ENCODE peak calls at places on chromosomes 7 and 10, in ten cellular contexts. W, P, X, Z, D, R, M, K, Y and F are unnamed samples.

GRCh38 chr7:137674551-137675409 is 172.0 kb downstream of the DGKI start:
- DNase-seq in W (no peak), P (no peak), X (no peak), Z (no peak), D (no peak), R (no peak), M (no peak), K (no peak), Y (no peak), F (no peak)

GRCh38 chr10:90751107-90751997 is 106.5 kb downstream of the HTR7 start:
- DNase-seq in W (peak), P (peak), X (no peak), Z (no peak), D (no peak), R (peak), M (peak), K (peak), Y (peak), F (peak)

GRCh38 chr7:155020996-155021395 is 18.1 kb upstream of the PAXIP1 start:
- DNase-seq in W (no peak), P (no peak), X (no peak), Z (no peak), D (no peak), R (no peak), M (no peak), K (no peak), Y (no peak), F (peak)

GRCh38 chr7:92750440-92750839 is 85.9 kb downstream of the CDK6 start:
- DNase-seq in W (no peak), P (peak), X (no peak), Z (no peak), D (no peak), R (no peak), M (no peak), K (peak), Y (no peak), F (no peak)

GRCh38 chr7:32869716-32870115 is 21.8 kb downstream of the KBTBD2 start:
- DNase-seq in W (no peak), P (no peak), X (no peak), Z (no peak), D (no peak), R (no peak), M (no peak), K (no peak), Y (no peak), F (no peak)

GRCh38 chr7:51645707-51646298 is 329.2 kb upstream of the COBL start:
- DNase-seq in W (no peak), P (no peak), X (no peak), Z (no peak), D (no peak), R (no peak), M (no peak), K (no peak), Y (no peak), F (no peak)

GRCh38 chr7:139099181-139099947 is 10.2 kb downstream of the ZC3HAV1 start:
- DNase-seq in W (no peak), P (peak), X (no peak), Z (no peak), D (no peak), R (no peak), M (no peak), K (peak), Y (no peak), F (no peak)

GRCh38 chr10:80503584-80504157 is 34.0 kb upstream of the SH2D4B start:
- DNase-seq in W (no peak), P (no peak), X (no peak), Z (no peak), D (no peak), R (no peak), M (no peak), K (no peak), Y (no peak), F (no peak)

GRCh38 chr7:130901209-130901783 is 167.3 kb upstream of the KLF14 start:
- DNase-seq in W (no peak), P (peak), X (no peak), Z (no peak), D (peak), R (peak), M (no peak), K (peak), Y (peak), F (peak)

GRCh38 chr10:86371691-86372090 is 5.1 kb upstream of the GRID1 start:
- DNase-seq in W (no peak), P (no peak), X (no peak), Z (no peak), D (no peak), R (no peak), M (no peak), K (no peak), Y (no peak), F (no peak)

GRCh38 chr10:101525848-101526247 is 62.2 kb downstream of the POLL start:
- DNase-seq in W (no peak), P (no peak), X (no peak), Z (no peak), D (no peak), R (no peak), M (no peak), K (no peak), Y (no peak), F (no peak)

GRCh38 chr7:73851410-73852338 is 9.3 kb upstream of the TMEM270 start:
- DNase-seq in W (peak), P (peak), X (no peak), Z (no peak), D (peak), R (peak), M (peak), K (peak), Y (peak), F (peak)

GRCh38 chr10:24951201-24952145 is 933 bp downstream of the PRTFDC1 start:
- DNase-seq in W (no peak), P (peak), X (no peak), Z (peak), D (no peak), R (peak), M (no peak), K (peak), Y (peak), F (no peak)

GRCh38 chr10:69406816-69407580 is 9.7 kb downstream of the TACR2 start:
- DNase-seq in W (no peak), P (no peak), X (no peak), Z (no peak), D (no peak), R (no peak), M (no peak), K (no peak), Y (no peak), F (no peak)

GRCh38 chr10:53071505-53072125 is 299.0 kb upstream of the MBL2 start:
- DNase-seq in W (no peak), P (no peak), X (no peak), Z (no peak), D (no peak), R (no peak), M (no peak), K (no peak), Y (no peak), F (no peak)

GRCh38 chr10:104657458-104657857 is 16.4 kb downstream of the SORCS3 start:
- DNase-seq in W (no peak), P (no peak), X (no peak), Z (no peak), D (no peak), R (no peak), M (no peak), K (peak), Y (no peak), F (no peak)

GRCh38 chr10:80460399-80461207 is 6.5 kb downstream of the TSPAN14 start:
- DNase-seq in W (peak), P (peak), X (no peak), Z (peak), D (no peak), R (peak), M (no peak), K (peak), Y (no peak), F (peak)

GRCh38 chr10:132957981-132958885 is 15.9 kb upstream of the CFAP46 start:
- DNase-seq in W (no peak), P (no peak), X (no peak), Z (no peak), D (no peak), R (no peak), M (no peak), K (no peak), Y (no peak), F (no peak)

GRCh38 chr7:83648464-83649241 is at the start of gene SEMA3E:
- DNase-seq in W (peak), P (peak), X (no peak), Z (no peak), D (no peak), R (peak), M (no peak), K (peak), Y (no peak), F (peak)

GRCh38 chr10:97684866-97685394 is 2.1 kb downstream of the AVPI1 start:
- DNase-seq in W (no peak), P (no peak), X (no peak), Z (no peak), D (no peak), R (no peak), M (no peak), K (no peak), Y (no peak), F (no peak)

GRCh38 chr10:31590023-31590800 is 271.2 kb downstream of the ZEB1 start:
- DNase-seq in W (no peak), P (no peak), X (no peak), Z (no peak), D (no peak), R (no peak), M (no peak), K (no peak), Y (no peak), F (no peak)

GRCh38 chr7:157759246-157759805 is 422.5 kb downstream of the DNAJB6 start:
- DNase-seq in W (no peak), P (no peak), X (no peak), Z (no peak), D (no peak), R (no peak), M (no peak), K (no peak), Y (no peak), F (no peak)

GRCh38 chr10:3361640-3362039 is 189.1 kb upstream of the PITRM1 start:
- DNase-seq in W (no peak), P (no peak), X (no peak), Z (no peak), D (no peak), R (no peak), M (no peak), K (no peak), Y (no peak), F (no peak)

GRCh38 chr7:112594397-112594796 is 113.6 kb downstream of the LSMEM1 start:
- DNase-seq in W (no peak), P (peak), X (no peak), Z (no peak), D (no peak), R (no peak), M (no peak), K (peak), Y (no peak), F (no peak)

GRCh38 chr10:133394064-133394663 is at the start of gene MTG1:
- DNase-seq in W (peak), P (peak), X (peak), Z (peak), D (peak), R (peak), M (peak), K (peak), Y (peak), F (peak)

GRCh38 chr10:51405580-51406367 is 293.6 kb downstream of the CSTF2T start:
- DNase-seq in W (no peak), P (peak), X (no peak), Z (no peak), D (no peak), R (no peak), M (no peak), K (peak), Y (no peak), F (no peak)

GRCh38 chr10:31146496-31147219 is 115.0 kb upstream of the ZNF438 start:
- DNase-seq in W (no peak), P (peak), X (no peak), Z (no peak), D (peak), R (no peak), M (no peak), K (peak), Y (peak), F (peak)

GRCh38 chr10:48289652-48290238 is 15.2 kb upstream of the FRMPD2 start:
- DNase-seq in W (peak), P (peak), X (no peak), Z (peak), D (no peak), R (peak), M (peak), K (peak), Y (peak), F (peak)

GRCh38 chr10:28328346-28328745 is 25.5 kb upstream of the MPP7 start:
- DNase-seq in W (no peak), P (peak), X (no peak), Z (no peak), D (no peak), R (no peak), M (no peak), K (peak), Y (no peak), F (no peak)

GRCh38 chr7:118184392-118184899 is 482 bp downstream of the LSM8 start:
- DNase-seq in W (peak), P (no peak), X (no peak), Z (no peak), D (no peak), R (no peak), M (peak), K (peak), Y (peak), F (peak)

GRCh38 chr10:97032624-97033023 is 153.1 kb downstream of the SLIT1 start:
- DNase-seq in W (no peak), P (no peak), X (no peak), Z (no peak), D (no peak), R (no peak), M (no peak), K (no peak), Y (no peak), F (no peak)

GRCh38 chr10:124145109-124145860 is 51.9 kb upstream of the CHST15 start:
- DNase-seq in W (no peak), P (peak), X (no peak), Z (no peak), D (no peak), R (no peak), M (no peak), K (no peak), Y (no peak), F (no peak)

GRCh38 chr7:77985232-77985973 is 186.8 kb downstream of the PHTF2 start:
- DNase-seq in W (no peak), P (peak), X (no peak), Z (no peak), D (no peak), R (no peak), M (no peak), K (no peak), Y (no peak), F (no peak)

GRCh38 chr10:24872049-24872789 is 80.2 kb downstream of the PRTFDC1 start:
- DNase-seq in W (no peak), P (no peak), X (no peak), Z (no peak), D (no peak), R (peak), M (no peak), K (peak), Y (no peak), F (no peak)

GRCh38 chr7:75601539-75601938 is 109.4 kb downstream of the SPDYE5 start:
- DNase-seq in W (no peak), P (no peak), X (no peak), Z (no peak), D (no peak), R (no peak), M (no peak), K (no peak), Y (no peak), F (no peak)

GRCh38 chr7:16985621-16986020 is 103.8 kb upstream of the AGR3 start:
- DNase-seq in W (no peak), P (no peak), X (no peak), Z (no peak), D (no peak), R (no peak), M (no peak), K (no peak), Y (no peak), F (no peak)